ENCODE peak calls at places on chromosomes 2 and 18, in four cellular contexts. K, Q, U and X are unnamed samples.

GRCh38 chr2:102975996-102976636 is 214.3 kb downstream of the TMEM182 start:
- DNase-seq in U (peak), Q (no peak), K (peak), X (no peak)

GRCh38 chr18:79379931-79380815 is 15.6 kb upstream of the NFATC1 start:
- DNase-seq in U (no peak), Q (peak), K (no peak), X (no peak)

GRCh38 chr2:233395687-233396086 is 41.4 kb downstream of the DGKD start:
- DNase-seq in U (no peak), Q (no peak), K (no peak), X (no peak)

GRCh38 chr2:116819355-116819754 is 995.1 kb upstream of the DDX18 start:
- DNase-seq in Q (no peak), K (peak), U (no peak), X (no peak)

GRCh38 chr2:147952118-147952517 is 68.4 kb downstream of the ORC4 start:
- DNase-seq in Q (no peak), K (no peak), U (no peak), X (no peak)

GRCh38 chr2:150046211-150046610 is 441.3 kb downstream of the RND3 start:
- DNase-seq in K (no peak), U (no peak), Q (no peak), X (no peak)

GRCh38 chr2:190649798-190650390 is 1.0 kb downstream of the NAB1 start:
- DNase-seq in Q (no peak), U (no peak), K (no peak), X (no peak)

GRCh38 chr18:11565716-11566115 is 43.7 kb upstream of the SLC35G4 start:
- DNase-seq in Q (no peak), K (no peak), U (no peak), X (no peak)

GRCh38 chr2:133993160-133993559 is 260.7 kb upstream of the MGAT5 start:
- DNase-seq in U (no peak), K (no peak), Q (no peak), X (no peak)

GRCh38 chr2:102110596-102111334 is 31.8 kb upstream of the IL1R1 start:
- DNase-seq in K (no peak), U (no peak), Q (no peak), X (no peak)

GRCh38 chr2:99707592-99707991 is 217.8 kb upstream of the REV1 start:
- DNase-seq in U (no peak), Q (no peak), K (no peak), X (no peak)
- H3K4me3 ChIP-seq in U (no peak), Q (no peak), K (no peak), X (no peak)

DNA sequence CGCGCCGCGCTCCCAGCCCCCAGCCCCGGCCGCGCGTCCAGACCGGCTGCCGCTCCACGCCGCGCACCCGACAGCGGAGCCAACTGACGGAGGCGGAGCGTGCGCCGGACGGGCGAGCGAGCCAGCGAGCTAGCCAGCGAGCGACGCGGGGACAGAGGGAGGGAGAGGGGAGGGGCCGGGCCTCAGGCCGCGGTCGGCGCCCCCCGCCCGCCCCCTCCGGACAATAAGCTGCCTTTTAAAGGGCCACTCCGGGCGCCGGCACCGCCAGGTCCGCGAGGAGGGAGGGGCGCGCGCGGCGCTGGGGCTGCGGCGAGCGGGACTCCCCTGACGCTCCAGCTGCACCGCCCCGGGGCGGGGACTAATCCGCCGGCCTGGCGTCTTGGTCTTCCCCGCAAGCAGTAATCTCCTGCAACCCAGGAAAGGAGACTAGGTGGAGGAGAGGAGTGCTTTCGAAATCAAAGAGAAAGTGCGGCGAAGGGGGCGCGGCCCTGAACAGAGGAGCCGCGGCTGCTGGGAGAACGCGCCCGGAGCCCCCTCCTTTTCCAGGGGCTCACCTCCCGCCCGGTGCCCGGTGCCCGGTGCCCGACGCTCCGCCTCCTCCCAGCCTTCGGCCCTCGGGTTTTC is at the start of gene BIN1:
- DNase-seq in K (peak), Q (peak), U (no peak), X (no peak)
- TF ChIP-seq POLR2AphosphoS5 in K (no peak), Q (no peak), U (no peak), X (no peak)

GRCh38 chr2:99487906-99488305 is 1.9 kb downstream of the REV1 start:
- DNase-seq in K (no peak), Q (no peak), U (no peak), X (no peak)
- H3K4me3 ChIP-seq in K (no peak), Q (no peak), U (peak), X (no peak)

GRCh38 chr2:172251231-172251630 is 148.5 kb upstream of the DLX2 start:
- DNase-seq in U (no peak), K (no peak), Q (no peak), X (no peak)

GRCh38 chr2:172249336-172249735 is 146.6 kb upstream of the DLX2 start:
- DNase-seq in Q (no peak), K (no peak), U (no peak), X (no peak)

GRCh38 chr2:172250801-172251200 is 148.1 kb upstream of the DLX2 start:
- DNase-seq in K (no peak), Q (no peak), U (no peak), X (no peak)

GRCh38 chr2:172248381-172249173 is 145.9 kb upstream of the DLX2 start:
- DNase-seq in U (no peak), Q (no peak), K (no peak), X (no peak)

DNA sequence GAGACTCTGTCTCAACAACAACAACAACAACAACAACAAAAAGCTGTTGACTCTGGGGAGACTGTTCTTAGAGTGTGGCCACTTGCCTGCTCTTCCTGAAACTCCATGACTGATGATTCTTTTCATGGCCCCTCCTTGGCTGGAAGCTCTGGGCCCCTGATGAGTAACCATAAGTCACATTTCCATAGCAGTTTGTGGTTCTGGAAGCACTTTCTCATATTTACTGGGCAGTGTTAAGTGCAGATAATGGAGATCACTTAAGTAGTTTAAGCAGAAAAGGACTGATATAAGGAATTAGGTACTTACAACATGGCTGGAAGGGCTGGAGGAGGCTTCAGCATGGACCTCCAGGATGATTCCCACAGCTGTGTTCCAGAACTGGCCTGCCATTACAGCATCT is 147.3 kb upstream of the DLX2 start:
- DNase-seq in U (no peak), Q (no peak), K (no peak), X (no peak)
- TF ChIP-seq POLR2AphosphoS5 in U (no peak), Q (no peak), K (no peak), X (no peak)

GRCh38 chr2:23617817-23618216 is 232.8 kb downstream of the KLHL29 start:
- DNase-seq in U (no peak), Q (no peak), K (no peak), X (no peak)
- H3K4me3 ChIP-seq in U (no peak), Q (peak), K (no peak), X (no peak)

DNA sequence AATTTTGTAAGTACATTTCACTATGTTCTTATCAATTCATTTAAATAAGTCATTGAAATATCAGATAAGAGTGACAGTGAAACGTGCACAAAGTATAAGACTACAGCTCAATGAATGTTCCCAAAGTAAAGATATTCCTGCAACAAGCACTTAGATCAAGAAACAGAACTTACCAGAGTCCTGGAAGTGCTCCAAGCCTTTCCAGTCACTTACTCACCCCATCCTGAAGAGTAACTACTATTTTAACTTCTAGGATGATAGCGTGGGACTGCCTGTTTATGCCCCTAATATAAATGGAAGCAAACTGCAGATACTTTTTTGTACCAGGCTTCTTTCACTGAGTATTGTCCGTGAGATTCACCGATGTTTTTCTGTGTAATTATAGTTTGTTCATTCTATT is 768.9 kb downstream of the SLC4A3 start:
- DNase-seq in U (no peak), K (no peak), Q (no peak), X (no peak)
- TF ChIP-seq POLR2AphosphoS5 in U (no peak), K (no peak), Q (no peak), X (no peak)

GRCh38 chr2:56008661-56009411 is 85.3 kb upstream of the EFEMP1 start:
- DNase-seq in Q (peak), K (no peak), U (no peak), X (no peak)
- H3K4me3 ChIP-seq in Q (no peak), K (no peak), U (no peak), X (no peak)

DNA sequence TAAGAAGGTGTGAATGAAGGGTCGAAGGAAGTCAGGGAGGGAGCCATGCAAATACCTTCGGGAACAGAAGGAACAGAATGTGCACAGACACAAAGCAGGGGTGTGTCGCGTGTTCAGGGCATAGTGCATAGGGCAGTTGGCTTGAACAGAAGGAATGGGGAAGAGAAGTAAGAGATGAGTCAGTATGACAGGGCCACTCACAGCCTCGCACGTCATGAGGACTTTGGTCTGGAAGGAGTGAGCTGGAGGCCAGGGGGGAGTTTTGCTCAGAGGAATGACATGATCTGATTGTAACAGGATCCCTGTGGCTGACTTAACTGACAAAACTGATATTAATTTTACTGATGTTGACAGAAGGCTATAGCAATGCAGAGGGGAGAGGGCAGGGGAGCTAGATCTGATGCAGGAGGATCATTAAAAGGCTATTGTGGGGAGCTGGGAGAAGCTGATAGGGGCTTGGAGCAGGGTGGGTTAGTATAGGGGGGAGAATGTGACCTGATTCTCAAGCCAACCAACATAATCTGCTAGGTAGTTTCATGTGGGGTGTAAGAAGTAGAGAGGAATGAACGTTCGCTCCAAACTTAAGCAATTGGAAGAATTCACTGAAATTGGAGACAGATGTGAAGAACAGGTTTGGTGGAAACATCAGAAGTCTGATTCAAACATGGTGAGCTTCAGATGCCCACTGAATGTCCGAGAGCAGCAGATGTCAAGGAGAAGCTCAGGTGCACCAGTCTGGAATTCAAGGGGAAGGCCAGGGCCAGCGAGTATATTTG is 60.4 kb upstream of the COPS8 start:
- DNase-seq in K (no peak), Q (no peak), U (no peak), X (no peak)
- TF ChIP-seq POLR2AphosphoS5 in K (no peak), Q (peak), U (no peak), X (no peak)

GRCh38 chr2:6919912-6920905 is 3.0 kb downstream of the RNF144A start:
- DNase-seq in K (no peak), Q (no peak), U (no peak), X (no peak)
- H3K4me3 ChIP-seq in K (no peak), Q (no peak), U (no peak), X (no peak)

DNA sequence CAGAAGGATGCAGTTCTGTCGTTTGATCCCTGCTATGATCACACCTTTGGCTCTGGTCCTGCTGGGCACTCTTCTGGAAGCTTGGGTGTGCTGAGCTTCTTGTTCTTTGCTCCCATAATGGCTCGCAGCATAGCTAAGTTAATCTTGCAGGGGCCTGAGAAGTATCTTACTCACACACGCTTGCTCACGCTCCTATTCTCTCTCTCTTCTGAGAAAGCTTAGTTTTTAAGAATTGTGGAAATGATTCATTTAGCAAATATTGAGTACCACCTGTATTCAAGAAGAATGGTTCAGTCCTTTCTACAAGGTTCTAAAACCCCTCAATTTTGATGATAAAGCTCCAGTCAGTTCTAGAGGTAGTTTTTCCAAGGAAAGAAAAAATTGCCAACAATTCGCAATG is 40.6 kb downstream of the XRCC5 start:
- DNase-seq in Q (no peak), U (no peak), K (no peak), X (no peak)
- TF ChIP-seq POLR2AphosphoS5 in Q (no peak), U (no peak), K (no peak), X (no peak)